ENCODE peak calls at places on chromosomes 4 and X, in seven cellular contexts. D is activated T-cell treated with anti-CD3 and anti-CD28 coated beads for 1 hour, O is colonic mucosa, H is GM20000, R is AG10803, N is B cell, T is DMS79. F is an unnamed sample.

GRCh38 chrX:1210844-1211243 is 1.6 kb downstream of the CRLF2 start:
- DNase-seq in O (no peak), N (no peak), T (no peak), D (no peak), R (no peak), H (no peak), F (no peak)

GRCh38 chr4:112523764-112524505 is 8.0 kb upstream of the NEUROG2 start:
- DNase-seq in R (no peak), D (peak; percentile 68), H (peak; percentile 88), O (peak; percentile 73), N (peak; percentile 86), T (no peak), F (no peak)

GRCh38 chr4:48247142-48247877 is 22.3 kb downstream of the TEC start:
- DNase-seq in H (no peak), O (no peak), R (no peak), D (no peak), T (no peak), N (no peak), F (peak; percentile 66)

GRCh38 chrX:291411-291901 is 10.3 kb downstream of the PLCXD1 start:
- DNase-seq in H (no peak), D (no peak), O (peak; percentile 9), T (no peak), R (no peak), N (no peak), F (no peak)

GRCh38 chr4:33780952-33781655 is 2463.2 kb downstream of the ARAP2 start:
- DNase-seq in D (no peak), T (no peak), N (no peak), O (no peak), H (no peak), R (peak; percentile 31), F (peak; percentile 54)

GRCh38 chrX:1451676-1452496 is 823 bp downstream of the ASMTL start:
- DNase-seq in R (no peak), D (no peak), H (no peak), O (peak; percentile 42), T (no peak), N (peak; percentile 42), F (no peak)

GRCh38 chr4:145623831-145624230 is 4.6 kb downstream of the MMAA start:
- DNase-seq in O (no peak), T (no peak), H (peak; percentile 19), N (no peak), D (no peak), R (peak; percentile 48), F (peak; percentile 54)

GRCh38 chrX:38008658-38009057 is 2.3 kb downstream of the SYTL5 start:
- DNase-seq in D (no peak), N (no peak), R (no peak), O (no peak), T (no peak), H (no peak), F (no peak)

GRCh38 chr4:119230288-119230687 is 17.8 kb downstream of the USP53 start:
- DNase-seq in H (no peak), D (no peak), N (no peak), T (no peak), O (no peak), R (no peak), F (no peak)

GRCh38 chrX:55663584-55663983 is 40.4 kb downstream of the FOXR2 start:
- DNase-seq in D (no peak), T (no peak), N (no peak), O (no peak), H (no peak), R (no peak), F (no peak)

GRCh38 chr4:126458993-126459392 is 1144.2 kb downstream of the FAT4 start:
- DNase-seq in R (peak; percentile 58), O (no peak), N (no peak), T (no peak), H (no peak), D (no peak), F (no peak)

GRCh38 chrX:30309139-30309571 is at the start of gene NR0B1:
- DNase-seq in R (peak; percentile 1), O (no peak), H (no peak), D (no peak), T (no peak), N (no peak), F (peak; percentile 12)

GRCh38 chr4:121011138-121011537 is 61.2 kb downstream of the NDNF start:
- DNase-seq in T (no peak), R (no peak), O (no peak), N (no peak), D (no peak), H (no peak), F (no peak)

GRCh38 chrX:9739130-9739529 is 26.5 kb downstream of the GPR143 start:
- DNase-seq in H (no peak), R (no peak), O (no peak), T (no peak), N (no peak), D (no peak), F (no peak)

GRCh38 chrX:72045552-72046277 is 86.0 kb downstream of the RTL5 start:
- DNase-seq in N (no peak), O (no peak), H (no peak), R (no peak), T (no peak), D (no peak), F (peak; percentile 43)

GRCh38 chr4:97038146-97038516 is 1105.1 kb downstream of the STPG2 start:
- DNase-seq in T (no peak), D (no peak), O (no peak), R (no peak), N (no peak), H (no peak), F (no peak)

GRCh38 chrX:110915120-110915519 is 119.5 kb upstream of the CHRDL1 start:
- DNase-seq in D (no peak), T (no peak), N (no peak), H (no peak), O (no peak), R (peak; percentile 83), F (peak; percentile 52)

GRCh38 chrX:675279-675886 is 44.8 kb downstream of the SHOX start:
- DNase-seq in D (no peak), T (no peak), O (no peak), N (no peak), R (no peak), H (no peak), F (no peak)

GRCh38 chr4:156870166-156870565 is 101.4 kb downstream of the PDGFC start:
- DNase-seq in O (no peak), N (no peak), D (no peak), T (no peak), H (no peak), R (peak; percentile 54), F (peak; percentile 67)

GRCh38 chrX:74924449-74925209 is 623 bp downstream of the NEXMIF start:
- DNase-seq in R (peak; percentile 1), O (peak; percentile 33), H (peak; percentile 46), N (peak; percentile 60), D (peak; percentile 9), T (peak; percentile 11), F (peak; percentile 13)

GRCh38 chrX:6024204-6024603 is 204.5 kb downstream of the NLGN4X start:
- DNase-seq in H (no peak), D (no peak), O (no peak), T (no peak), N (no peak), R (no peak), F (peak; percentile 5)

GRCh38 chrX:136192839-136193414 is 45.6 kb downstream of the FHL1 start:
- DNase-seq in N (no peak), O (no peak), T (no peak), R (peak; percentile 51), H (no peak), D (no peak), F (peak; percentile 80)